ENCODE peak calls at places on chromosomes 3 and 15, in five cellular contexts. Z, U, P, O and Y are unnamed samples.

GRCh38 chr15:69939513-69940440 is 157.9 kb downstream of the TLE3 start:
- DNase-seq in O (no peak), Z (no peak), P (no peak), U (no peak), Y (no peak)

GRCh38 chr3:13045904-13046568 is 27.2 kb downstream of the IQSEC1 start:
- DNase-seq in P (no peak), Z (no peak), U (peak), O (no peak), Y (no peak)

GRCh38 chr3:182364723-182365650 is 428.3 kb upstream of the ATP11B start:
- DNase-seq in P (no peak), Z (peak), U (no peak), O (no peak), Y (no peak)

GRCh38 chr3:134315286-134316106 is 58.8 kb downstream of the AMOTL2 start:
- DNase-seq in Z (no peak), P (no peak), U (no peak), O (peak), Y (no peak)

GRCh38 chr15:70584838-70585706 is 178.3 kb downstream of the UACA start:
- DNase-seq in O (no peak), U (peak), Z (peak), P (peak), Y (peak)

GRCh38 chr3:141426404-141427034 is 58.2 kb downstream of the ZBTB38 start:
- DNase-seq in U (no peak), P (no peak), O (peak), Z (no peak), Y (no peak)

GRCh38 chr3:54538346-54538745 is 389.5 kb downstream of the LRTM1 start:
- DNase-seq in P (no peak), Z (peak), U (no peak), O (no peak), Y (no peak)

GRCh38 chr3:104885214-104885814 is 481.4 kb upstream of the ALCAM start:
- DNase-seq in O (no peak), U (no peak), P (no peak), Z (no peak), Y (no peak)

GRCh38 chr3:54628888-54629368 is 298.9 kb downstream of the LRTM1 start:
- DNase-seq in Z (peak), U (no peak), P (no peak), O (no peak), Y (no peak)

GRCh38 chr15:100951965-100952364 is 32.8 kb downstream of the LRRK1 start:
- DNase-seq in Z (no peak), U (no peak), P (no peak), O (no peak), Y (no peak)

GRCh38 chr15:99085413-99086326 is 19.2 kb upstream of the SYNM start:
- DNase-seq in U (no peak), Z (no peak), P (no peak), O (peak), Y (no peak)

GRCh38 chr3:184629555-184630160 is 68.1 kb downstream of the EPHB3 start:
- DNase-seq in U (no peak), P (no peak), O (no peak), Z (no peak), Y (no peak)

GRCh38 chr3:146092230-146092629 is 68.8 kb downstream of the PLOD2 start:
- DNase-seq in Z (no peak), U (no peak), P (no peak), O (no peak), Y (no peak)

GRCh38 chr15:90911906-90912769 is 9.0 kb downstream of the MAN2A2 start:
- DNase-seq in P (no peak), Z (no peak), U (no peak), O (no peak), Y (no peak)

GRCh38 chr15:72285927-72286516 is 13.7 kb upstream of the PARP6 start:
- DNase-seq in U (peak), Z (peak), P (peak), O (peak), Y (peak)

GRCh38 chr15:43509002-43509922 is 8.1 kb upstream of the MAP1A start:
- DNase-seq in Z (no peak), P (no peak), O (peak), U (no peak), Y (no peak)

GRCh38 chr3:63864008-63864871 is 573 bp downstream of the ATXN7 start:
- DNase-seq in Z (peak), O (peak), U (peak), P (peak), Y (peak)

GRCh38 chr3:157585386-157585785 is 82.2 kb upstream of the VEPH1 start:
- DNase-seq in O (no peak), Z (no peak), P (no peak), U (no peak), Y (no peak)

GRCh38 chr3:126472277-126473006 is 3.2 kb downstream of the ZXDC start:
- DNase-seq in P (no peak), U (no peak), Z (peak), O (peak), Y (no peak)